ENCODE peak calls at places on chromosomes 6 and 20, in six cellular contexts. T is NCI-H2081, Q is ELR, P is A549, C is LHCN-M2, U is fibroblast of the aortic adventitia. S is an unnamed sample.
A peak's percentile ranks its signal among the peaks of the same experiment; 100 is the strongest.

GRCh38 chr6:81894788-81895221 is 142.3 kb upstream of the TENT5A start:
- DNase-seq in T (no peak), Q (peak; percentile 30), P (no peak), C (peak; percentile 76), U (no peak), S (no peak)

GRCh38 chr6:113530769-113531168 is 326.4 kb upstream of the MARCKS start:
- DNase-seq in T (no peak), Q (peak; percentile 93), P (peak; percentile 6), C (peak; percentile 60), U (peak; percentile 58), S (no peak)

GRCh38 chr20:49890651-49891361 is 24.5 kb downstream of the SPATA2 start:
- DNase-seq in T (no peak), Q (no peak), P (no peak), C (no peak), U (no peak), S (no peak)

GRCh38 chr20:64226686-64227576 is 28.6 kb upstream of the PCMTD2 start:
- DNase-seq in T (no peak), Q (no peak), P (no peak), C (no peak), U (no peak), S (peak; percentile 16)

GRCh38 chr6:30340589-30341054 is 4.3 kb upstream of the RPP21 start:
- DNase-seq in T (no peak), Q (no peak), P (no peak), C (no peak), U (peak; percentile 41), S (no peak)

GRCh38 chr6:154606457-154606856 is 96.0 kb upstream of the CNKSR3 start:
- DNase-seq in T (no peak), Q (no peak), P (no peak), C (no peak), U (no peak), S (no peak)

GRCh38 chr6:82144852-82145332 is 102.7 kb downstream of the IBTK start:
- DNase-seq in T (no peak), Q (peak; percentile 95), P (peak; percentile 76), C (peak; percentile 91), U (peak; percentile 79), S (no peak)

GRCh38 chr6:47464052-47464451 is 13.5 kb upstream of the CD2AP start:
- DNase-seq in T (peak; percentile 89), Q (peak; percentile 35), P (peak; percentile 64), C (no peak), U (no peak), S (no peak)

GRCh38 chr6:122118945-122119506 is 280.4 kb upstream of the HSF2 start:
- DNase-seq in T (no peak), Q (no peak), P (no peak), C (no peak), U (no peak), S (no peak)

GRCh38 chr6:170459451-170459850 is 93.7 kb downstream of the PSMB1 start:
- DNase-seq in T (no peak), Q (peak; percentile 79), P (peak; percentile 5), C (no peak), U (peak; percentile 57), S (no peak)

GRCh38 chr6:19153270-19153980 is 683.7 kb upstream of the ID4 start:
- DNase-seq in T (no peak), Q (no peak), P (no peak), C (no peak), U (peak; percentile 34), S (no peak)

GRCh38 chr6:35900448-35900847 is 20.4 kb downstream of the SRPK1 start:
- DNase-seq in T (no peak), Q (no peak), P (no peak), C (no peak), U (no peak), S (no peak)

GRCh38 chr6:123448306-123448884 is 188.4 kb downstream of the TRDN start:
- DNase-seq in T (no peak), Q (no peak), P (no peak), C (no peak), U (no peak), S (no peak)

GRCh38 chr6:78910611-78911134 is 43.3 kb downstream of the IRAK1BP1 start:
- DNase-seq in T (no peak), Q (no peak), P (no peak), C (no peak), U (peak; percentile 8), S (no peak)

GRCh38 chr6:1552296-1552761 is 57.4 kb upstream of the FOXC1 start:
- DNase-seq in T (no peak), Q (peak; percentile 63), P (peak; percentile 19), C (peak; percentile 61), U (peak; percentile 47), S (no peak)

GRCh38 chr20:6711950-6712634 is 55.4 kb upstream of the BMP2 start:
- DNase-seq in T (no peak), Q (no peak), P (no peak), C (no peak), U (no peak), S (no peak)

GRCh38 chr20:33875055-33875454 is 63.9 kb downstream of the CHMP4B start:
- DNase-seq in T (no peak), Q (no peak), P (no peak), C (no peak), U (no peak), S (no peak)

GRCh38 chr6:144104898-144105487 is 9.6 kb upstream of the SF3B5 start:
- DNase-seq in T (peak; percentile 44), Q (peak; percentile 79), P (peak; percentile 67), C (peak; percentile 86), U (peak; percentile 91), S (peak; percentile 26)

GRCh38 chr20:653110-653589 is at the start of gene SRXN1:
- DNase-seq in T (peak; percentile 78), Q (peak; percentile 95), P (peak; percentile 98), C (peak; percentile 90), U (peak; percentile 90), S (peak; percentile 79)

GRCh38 chr6:130240232-130240631 is 17.5 kb upstream of the SAMD3 start:
- DNase-seq in T (no peak), Q (peak; percentile 81), P (no peak), C (peak; percentile 38), U (peak; percentile 90), S (no peak)

GRCh38 chr20:3072530-3073250 is 1.3 kb downstream of the OXT start:
- DNase-seq in T (no peak), Q (no peak), P (no peak), C (no peak), U (no peak), S (no peak)

GRCh38 chr6:124937645-124938044 is 24.6 kb upstream of the RNF217 start:
- DNase-seq in T (no peak), Q (no peak), P (no peak), C (no peak), U (no peak), S (no peak)

GRCh38 chr6:69038841-69039240 is 403.8 kb downstream of the ADGRB3 start:
- DNase-seq in T (no peak), Q (peak; percentile 38), P (no peak), C (no peak), U (no peak), S (no peak)

GRCh38 chr6:41960026-41960425 is 18.4 kb upstream of the CCND3 start:
- DNase-seq in T (no peak), Q (no peak), P (no peak), C (no peak), U (no peak), S (no peak)

GRCh38 chr20:20459726-20460125 is 91.8 kb downstream of the INSM1 start:
- DNase-seq in T (no peak), Q (peak; percentile 68), P (no peak), C (peak; percentile 49), U (no peak), S (no peak)

GRCh38 chr6:96611342-96611964 is 48.5 kb downstream of the FHL5 start:
- DNase-seq in T (no peak), Q (no peak), P (no peak), C (no peak), U (no peak), S (no peak)

GRCh38 chr6:11050735-11051134 is 6.6 kb upstream of the ELOVL2 start:
- DNase-seq in T (no peak), Q (peak; percentile 54), P (peak; percentile 29), C (peak; percentile 20), U (no peak), S (no peak)

GRCh38 chr20:46640536-46641311 is 10.5 kb downstream of the SLC13A3 start:
- DNase-seq in T (no peak), Q (no peak), P (no peak), C (no peak), U (no peak), S (no peak)

GRCh38 chr6:101740631-101741030 is 347.1 kb downstream of the GRIK2 start:
- DNase-seq in T (no peak), Q (no peak), P (no peak), C (no peak), U (no peak), S (no peak)

GRCh38 chr6:37566209-37566859 is 66.6 kb upstream of the CCDC167 start:
- DNase-seq in T (peak; percentile 66), Q (peak; percentile 42), P (no peak), C (peak; percentile 21), U (peak; percentile 30), S (peak; percentile 62)

GRCh38 chr6:1070085-1070521 is 241.8 kb upstream of the FOXQ1 start:
- DNase-seq in T (no peak), Q (no peak), P (no peak), C (no peak), U (peak; percentile 51), S (no peak)

GRCh38 chr20:24577271-24577909 is 108.0 kb downstream of the SYNDIG1 start:
- DNase-seq in T (no peak), Q (no peak), P (no peak), C (no peak), U (no peak), S (no peak)

GRCh38 chr20:10115021-10115420 is 80.2 kb downstream of the ANKEF1 start:
- DNase-seq in T (no peak), Q (peak; percentile 90), P (no peak), C (peak; percentile 69), U (peak; percentile 74), S (no peak)

GRCh38 chr6:167399599-167399998 is 74.7 kb downstream of the TTLL2 start:
- DNase-seq in T (no peak), Q (no peak), P (no peak), C (no peak), U (no peak), S (no peak)

S was measured in CD8-positive, alpha-beta T cell.